ENCODE peak calls at places on chromosomes 2 and 18, in five cellular contexts. One of them, this sample, is unnamed.

GRCh38 chr18:57951999-57952774 is 91.8 kb upstream of the NEDD4L start:
- DNase-seq in lower lobe of right lung: peak
- DNase-seq in IMR-90: no peak
- DNase-seq in cardiac muscle cell: no peak
- DNase-seq in WERI-Rb-1: no peak
- DNase-seq in this sample: peak

GRCh38 chr2:175823291-175824073 is 178.6 kb downstream of the LNPK start:
- DNase-seq in WERI-Rb-1: no peak
- DNase-seq in cardiac muscle cell: no peak
- DNase-seq in lower lobe of right lung: no peak
- DNase-seq in IMR-90: no peak
- DNase-seq in this sample: peak

GRCh38 chr2:138175066-138175465 is 210.8 kb downstream of the HNMT start:
- DNase-seq in lower lobe of right lung: no peak
- DNase-seq in cardiac muscle cell: peak
- DNase-seq in WERI-Rb-1: no peak
- DNase-seq in IMR-90: no peak
- DNase-seq in this sample: no peak

GRCh38 chr2:149648282-149649030 is 60.9 kb upstream of the MMADHC start:
- DNase-seq in cardiac muscle cell: no peak
- DNase-seq in IMR-90: peak
- DNase-seq in WERI-Rb-1: no peak
- DNase-seq in lower lobe of right lung: no peak
- DNase-seq in this sample: peak

GRCh38 chr2:88024509-88024908 is 8.2 kb upstream of the RNU2-63P start:
- DNase-seq in lower lobe of right lung: no peak
- DNase-seq in WERI-Rb-1: no peak
- DNase-seq in cardiac muscle cell: peak
- DNase-seq in IMR-90: no peak
- DNase-seq in this sample: no peak

GRCh38 chr2:10297950-10298349 is 4.8 kb upstream of the HPCAL1 start:
- DNase-seq in IMR-90: peak
- DNase-seq in cardiac muscle cell: no peak
- DNase-seq in lower lobe of right lung: no peak
- DNase-seq in WERI-Rb-1: no peak
- DNase-seq in this sample: peak

GRCh38 chr2:213224366-213224765 is 59.9 kb upstream of the SPAG16 start:
- DNase-seq in cardiac muscle cell: no peak
- DNase-seq in WERI-Rb-1: no peak
- DNase-seq in IMR-90: no peak
- DNase-seq in lower lobe of right lung: no peak
- DNase-seq in this sample: peak

GRCh38 chr18:43582120-43582519 is 304.8 kb upstream of the SYT4 start:
- DNase-seq in WERI-Rb-1: no peak
- DNase-seq in lower lobe of right lung: no peak
- DNase-seq in IMR-90: no peak
- DNase-seq in cardiac muscle cell: no peak
- DNase-seq in this sample: no peak

GRCh38 chr2:222398446-222398885 is 25.9 kb upstream of the SGPP2 start:
- DNase-seq in IMR-90: no peak
- DNase-seq in lower lobe of right lung: no peak
- DNase-seq in WERI-Rb-1: no peak
- DNase-seq in cardiac muscle cell: peak
- DNase-seq in this sample: no peak

GRCh38 chr2:162926907-162927306 is 88.3 kb upstream of the KCNH7 start:
- DNase-seq in cardiac muscle cell: no peak
- DNase-seq in WERI-Rb-1: no peak
- DNase-seq in lower lobe of right lung: no peak
- DNase-seq in IMR-90: no peak
- DNase-seq in this sample: no peak

GRCh38 chr18:49006641-49007136 is 55.9 kb upstream of the SMAD7 start:
- DNase-seq in lower lobe of right lung: no peak
- DNase-seq in cardiac muscle cell: no peak
- DNase-seq in IMR-90: no peak
- DNase-seq in WERI-Rb-1: no peak
- DNase-seq in this sample: no peak

GRCh38 chr2:200447139-200447855 is 62.6 kb downstream of the KCTD18 start:
- DNase-seq in lower lobe of right lung: no peak
- DNase-seq in IMR-90: peak
- DNase-seq in cardiac muscle cell: no peak
- DNase-seq in WERI-Rb-1: no peak
- DNase-seq in this sample: no peak

GRCh38 chr2:162582357-162582798 is 238.4 kb downstream of the GCA start:
- DNase-seq in WERI-Rb-1: no peak
- DNase-seq in IMR-90: no peak
- DNase-seq in lower lobe of right lung: no peak
- DNase-seq in cardiac muscle cell: no peak
- DNase-seq in this sample: no peak

GRCh38 chr18:46731316-46731715 is 25.5 kb downstream of the ST8SIA5 start:
- DNase-seq in lower lobe of right lung: no peak
- DNase-seq in cardiac muscle cell: no peak
- DNase-seq in IMR-90: no peak
- DNase-seq in WERI-Rb-1: no peak
- DNase-seq in this sample: no peak

GRCh38 chr18:63443820-63444219 is 21.5 kb upstream of the VPS4B start:
- DNase-seq in cardiac muscle cell: no peak
- DNase-seq in lower lobe of right lung: no peak
- DNase-seq in IMR-90: no peak
- DNase-seq in WERI-Rb-1: no peak
- DNase-seq in this sample: no peak

GRCh38 chr18:3402962-3403585 is 46.9 kb upstream of the TGIF1 start:
- DNase-seq in WERI-Rb-1: no peak
- DNase-seq in IMR-90: peak
- DNase-seq in cardiac muscle cell: no peak
- DNase-seq in lower lobe of right lung: no peak
- DNase-seq in this sample: peak

GRCh38 chr18:80042785-80043184 is 8.6 kb downstream of the RBFA start:
- DNase-seq in IMR-90: no peak
- DNase-seq in cardiac muscle cell: no peak
- DNase-seq in lower lobe of right lung: no peak
- DNase-seq in WERI-Rb-1: no peak
- DNase-seq in this sample: peak

GRCh38 chr2:73268368-73268830 is 15.9 kb downstream of the FBXO41 start:
- DNase-seq in WERI-Rb-1: peak
- DNase-seq in IMR-90: no peak
- DNase-seq in cardiac muscle cell: no peak
- DNase-seq in lower lobe of right lung: no peak
- DNase-seq in this sample: no peak

GRCh38 chr18:49303376-49303775 is 157.1 kb downstream of the DYM start:
- DNase-seq in IMR-90: no peak
- DNase-seq in lower lobe of right lung: no peak
- DNase-seq in cardiac muscle cell: no peak
- DNase-seq in WERI-Rb-1: no peak
- DNase-seq in this sample: no peak

GRCh38 chr2:112121682-112122254 is 16.4 kb upstream of the FBLN7 start:
- DNase-seq in cardiac muscle cell: peak
- DNase-seq in IMR-90: peak
- DNase-seq in WERI-Rb-1: no peak
- DNase-seq in lower lobe of right lung: no peak
- DNase-seq in this sample: peak

GRCh38 chr2:133986076-133986837 is 267.6 kb upstream of the MGAT5 start:
- DNase-seq in lower lobe of right lung: no peak
- DNase-seq in WERI-Rb-1: peak
- DNase-seq in IMR-90: peak
- DNase-seq in cardiac muscle cell: peak
- DNase-seq in this sample: peak

GRCh38 chr2:219273887-219274391 is 5.2 kb upstream of the DNAJB2 start:
- DNase-seq in IMR-90: no peak
- DNase-seq in cardiac muscle cell: no peak
- DNase-seq in lower lobe of right lung: no peak
- DNase-seq in WERI-Rb-1: no peak
- DNase-seq in this sample: no peak

GRCh38 chr2:49914281-49914680 is 760.0 kb upstream of the FSHR start:
- DNase-seq in WERI-Rb-1: no peak
- DNase-seq in IMR-90: no peak
- DNase-seq in cardiac muscle cell: no peak
- DNase-seq in lower lobe of right lung: no peak
- DNase-seq in this sample: peak

GRCh38 chr2:147790580-147790979 is 54.2 kb upstream of the ACVR2A start:
- DNase-seq in lower lobe of right lung: no peak
- DNase-seq in WERI-Rb-1: no peak
- DNase-seq in IMR-90: no peak
- DNase-seq in cardiac muscle cell: no peak
- DNase-seq in this sample: no peak

GRCh38 chr18:22703883-22704626 is 229.1 kb upstream of the RBBP8 start:
- DNase-seq in WERI-Rb-1: no peak
- DNase-seq in lower lobe of right lung: no peak
- DNase-seq in cardiac muscle cell: peak
- DNase-seq in IMR-90: peak
- DNase-seq in this sample: peak

GRCh38 chr2:178190938-178191910 is 3.1 kb upstream of the OSBPL6 start:
- DNase-seq in IMR-90: no peak
- DNase-seq in cardiac muscle cell: peak
- DNase-seq in WERI-Rb-1: no peak
- DNase-seq in lower lobe of right lung: no peak
- DNase-seq in this sample: peak

GRCh38 chr2:54503192-54503591 is 47.1 kb downstream of the SPTBN1 start:
- DNase-seq in IMR-90: peak
- DNase-seq in lower lobe of right lung: no peak
- DNase-seq in WERI-Rb-1: peak
- DNase-seq in cardiac muscle cell: peak
- DNase-seq in this sample: peak

GRCh38 chr2:218284106-218284811 is 8.0 kb downstream of the TMBIM1 start:
- DNase-seq in WERI-Rb-1: no peak
- DNase-seq in lower lobe of right lung: no peak
- DNase-seq in cardiac muscle cell: no peak
- DNase-seq in IMR-90: peak
- DNase-seq in this sample: peak

GRCh38 chr2:120418174-120418787 is 72.3 kb downstream of the INHBB start:
- DNase-seq in IMR-90: no peak
- DNase-seq in lower lobe of right lung: peak
- DNase-seq in cardiac muscle cell: no peak
- DNase-seq in WERI-Rb-1: no peak
- DNase-seq in this sample: no peak

GRCh38 chr2:64325852-64326577 is 127.9 kb upstream of the LGALSL start:
- DNase-seq in WERI-Rb-1: peak
- DNase-seq in cardiac muscle cell: no peak
- DNase-seq in IMR-90: no peak
- DNase-seq in lower lobe of right lung: no peak
- DNase-seq in this sample: no peak

GRCh38 chr2:60309941-60310680 is 243.3 kb downstream of the BCL11A start:
- DNase-seq in cardiac muscle cell: no peak
- DNase-seq in IMR-90: no peak
- DNase-seq in WERI-Rb-1: no peak
- DNase-seq in lower lobe of right lung: no peak
- DNase-seq in this sample: no peak

GRCh38 chr18:25669741-25670140 is 317.8 kb upstream of the ZNF521 start:
- DNase-seq in IMR-90: no peak
- DNase-seq in cardiac muscle cell: no peak
- DNase-seq in lower lobe of right lung: no peak
- DNase-seq in WERI-Rb-1: no peak
- DNase-seq in this sample: peak

GRCh38 chr2:111121028-111121872 is 536 bp downstream of the BCL2L11 start:
- DNase-seq in IMR-90: no peak
- DNase-seq in WERI-Rb-1: peak
- DNase-seq in lower lobe of right lung: peak
- DNase-seq in cardiac muscle cell: peak
- DNase-seq in this sample: peak

GRCh38 chr2:238578256-238578655 is 151.5 kb downstream of the ASB1 start:
- DNase-seq in IMR-90: no peak
- DNase-seq in cardiac muscle cell: no peak
- DNase-seq in lower lobe of right lung: no peak
- DNase-seq in WERI-Rb-1: no peak
- DNase-seq in this sample: no peak

GRCh38 chr2:71568103-71568502 is 114.7 kb downstream of the DYSF start:
- DNase-seq in WERI-Rb-1: no peak
- DNase-seq in IMR-90: no peak
- DNase-seq in cardiac muscle cell: no peak
- DNase-seq in lower lobe of right lung: no peak
- DNase-seq in this sample: no peak

GRCh38 chr2:102020596-102021170 is 28.9 kb downstream of the IL1R2 start:
- DNase-seq in lower lobe of right lung: peak
- DNase-seq in cardiac muscle cell: peak
- DNase-seq in IMR-90: peak
- DNase-seq in WERI-Rb-1: peak
- DNase-seq in this sample: peak

GRCh38 chr2:8465560-8465959 is 216.3 kb upstream of the ID2 start:
- DNase-seq in WERI-Rb-1: no peak
- DNase-seq in cardiac muscle cell: no peak
- DNase-seq in lower lobe of right lung: no peak
- DNase-seq in IMR-90: no peak
- DNase-seq in this sample: no peak

DNA sequence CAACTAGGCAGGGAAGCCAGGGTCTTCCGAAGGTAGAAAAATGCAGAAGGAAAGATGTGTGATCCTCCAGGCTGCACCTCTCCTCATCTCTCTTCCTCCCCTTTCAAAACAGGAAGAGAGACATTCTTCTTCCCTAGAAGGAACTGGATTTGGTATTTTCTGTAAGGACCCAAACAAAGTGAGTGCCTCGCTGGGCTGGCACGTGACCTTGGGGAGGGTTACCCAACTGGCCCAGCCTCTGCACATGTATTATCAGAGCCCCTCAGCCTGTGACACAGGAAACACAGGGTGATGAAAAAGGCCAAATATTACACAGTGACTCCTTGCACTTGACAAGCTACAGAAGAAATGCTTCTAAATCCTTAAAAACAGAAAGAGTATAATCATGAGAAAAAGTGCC is 2.3 kb downstream of the HJURP start:
- DNase-seq in IMR-90: no peak
- DNase-seq in lower lobe of right lung: no peak
- DNase-seq in WERI-Rb-1: no peak
- DNase-seq in cardiac muscle cell: no peak
- DNase-seq in this sample: no peak
- H3K4me3 ChIP-seq in IMR-90: no peak
- H3K4me3 ChIP-seq in lower lobe of right lung: no peak
- H3K4me3 ChIP-seq in WERI-Rb-1: no peak
- H3K4me3 ChIP-seq in cardiac muscle cell: no peak
- H3K4me3 ChIP-seq in this sample: peak

GRCh38 chr2:105299290-105299689 is 30.2 kb downstream of the TGFBRAP1 start:
- DNase-seq in IMR-90: no peak
- DNase-seq in WERI-Rb-1: no peak
- DNase-seq in cardiac muscle cell: no peak
- DNase-seq in lower lobe of right lung: no peak
- DNase-seq in this sample: no peak
- TF ChIP-seq CTCF in IMR-90: no peak
- TF ChIP-seq CTCF in WERI-Rb-1: peak
- TF ChIP-seq CTCF in cardiac muscle cell: no peak
- TF ChIP-seq CTCF in lower lobe of right lung: no peak
- TF ChIP-seq CTCF in this sample: no peak

GRCh38 chr2:20080415-20080814 is 29.0 kb upstream of the LAPTM4A start:
- DNase-seq in lower lobe of right lung: no peak
- DNase-seq in IMR-90: no peak
- DNase-seq in cardiac muscle cell: no peak
- DNase-seq in WERI-Rb-1: no peak
- DNase-seq in this sample: no peak
- H3K4me3 ChIP-seq in lower lobe of right lung: no peak
- H3K4me3 ChIP-seq in IMR-90: no peak
- H3K4me3 ChIP-seq in cardiac muscle cell: no peak
- H3K4me3 ChIP-seq in WERI-Rb-1: no peak
- H3K4me3 ChIP-seq in this sample: no peak

GRCh38 chr2:47896450-47896968 is 9.8 kb downstream of the FBXO11 start:
- DNase-seq in lower lobe of right lung: no peak
- DNase-seq in WERI-Rb-1: no peak
- DNase-seq in cardiac muscle cell: no peak
- DNase-seq in IMR-90: no peak
- DNase-seq in this sample: no peak
- TF ChIP-seq CTCF in lower lobe of right lung: no peak
- TF ChIP-seq CTCF in WERI-Rb-1: no peak
- TF ChIP-seq CTCF in cardiac muscle cell: no peak
- TF ChIP-seq CTCF in IMR-90: no peak
- TF ChIP-seq CTCF in this sample: no peak